ENCODE peak calls at places on chromosomes 5 and 9, in eight cellular contexts. D, T, O, B, S, C, G and M are unnamed samples.

GRCh38 chr9:110615526-110615925 is 36.0 kb upstream of the SVEP1 start:
- DNase-seq in T (no peak), B (no peak), G (peak; percentile 21), D (no peak), O (no peak), C (no peak), S (no peak), M (no peak)

GRCh38 chr5:17910318-17910717 is 276.1 kb downstream of the TAF11L14 start:
- DNase-seq in O (no peak), G (no peak), C (no peak), D (no peak), B (no peak), S (no peak), T (peak; percentile 72), M (no peak)

GRCh38 chr9:69746859-69747560 is 12.8 kb downstream of the PTAR1 start:
- DNase-seq in B (no peak), G (no peak), T (no peak), D (no peak), O (no peak), C (no peak), S (no peak), M (no peak)

GRCh38 chr9:36991516-36992134 is 42.4 kb downstream of the PAX5 start:
- DNase-seq in C (peak; percentile 18), T (peak; percentile 23), B (no peak), S (no peak), O (no peak), D (peak; percentile 24), G (peak; percentile 75), M (no peak)

GRCh38 chr5:620586-621180 is 8.5 kb downstream of the CEP72 start:
- DNase-seq in T (no peak), D (no peak), C (peak; percentile 47), B (no peak), O (no peak), S (peak; percentile 59), G (no peak), M (no peak)

GRCh38 chr9:121021294-121021693 is 28.8 kb downstream of the C5 start:
- DNase-seq in B (no peak), O (no peak), T (no peak), C (no peak), S (no peak), G (no peak), D (no peak), M (no peak)

GRCh38 chr9:88590558-88591146 is 55.7 kb downstream of the NXNL2 start:
- DNase-seq in B (no peak), D (no peak), C (no peak), G (peak; percentile 52), S (no peak), O (no peak), T (no peak), M (no peak)

GRCh38 chr5:126519637-126520592 is 75.1 kb downstream of the ALDH7A1 start:
- DNase-seq in D (peak; percentile 28), S (no peak), C (no peak), O (no peak), G (no peak), B (no peak), T (peak; percentile 37), M (no peak)

GRCh38 chr9:79300153-79300552 is 271.6 kb upstream of the TLE4 start:
- DNase-seq in D (no peak), B (no peak), O (no peak), C (no peak), G (no peak), T (no peak), S (no peak), M (no peak)

GRCh38 chr5:79773612-79774011 is 84.0 kb downstream of the CMYA5 start:
- DNase-seq in B (no peak), T (no peak), S (no peak), D (no peak), C (no peak), O (no peak), G (no peak), M (no peak)

GRCh38 chr5:134129411-134130238 is 15.1 kb downstream of the TCF7 start:
- DNase-seq in O (no peak), B (no peak), T (no peak), G (no peak), C (no peak), S (no peak), D (no peak), M (peak; percentile 43)

GRCh38 chr5:153081385-153081784 is 409.1 kb upstream of the GRIA1 start:
- DNase-seq in O (no peak), T (peak; percentile 68), D (no peak), B (no peak), S (no peak), G (no peak), C (no peak), M (no peak)

GRCh38 chr9:82168585-82168984 is 180.0 kb downstream of the SPATA31D1 start:
- DNase-seq in D (no peak), G (no peak), C (no peak), S (no peak), T (peak; percentile 91), B (no peak), O (no peak), M (no peak)

GRCh38 chr9:79127661-79128060 is 444.1 kb upstream of the TLE4 start:
- DNase-seq in G (no peak), T (no peak), S (no peak), D (no peak), B (no peak), O (no peak), C (no peak), M (no peak)

GRCh38 chr5:38692346-38692745 is 135.9 kb upstream of the LIFR start:
- DNase-seq in G (no peak), S (no peak), O (no peak), C (no peak), D (no peak), B (no peak), T (no peak), M (no peak)

GRCh38 chr5:64207978-64208377 is 42.3 kb downstream of the RNF180 start:
- DNase-seq in O (no peak), T (peak; percentile 11), B (no peak), C (no peak), D (no peak), S (no peak), G (no peak), M (no peak)

GRCh38 chr9:69097053-69097452 is 61.5 kb downstream of the FXN start:
- DNase-seq in T (peak; percentile 93), C (no peak), O (no peak), S (no peak), G (no peak), B (no peak), D (no peak), M (no peak)

DNA sequence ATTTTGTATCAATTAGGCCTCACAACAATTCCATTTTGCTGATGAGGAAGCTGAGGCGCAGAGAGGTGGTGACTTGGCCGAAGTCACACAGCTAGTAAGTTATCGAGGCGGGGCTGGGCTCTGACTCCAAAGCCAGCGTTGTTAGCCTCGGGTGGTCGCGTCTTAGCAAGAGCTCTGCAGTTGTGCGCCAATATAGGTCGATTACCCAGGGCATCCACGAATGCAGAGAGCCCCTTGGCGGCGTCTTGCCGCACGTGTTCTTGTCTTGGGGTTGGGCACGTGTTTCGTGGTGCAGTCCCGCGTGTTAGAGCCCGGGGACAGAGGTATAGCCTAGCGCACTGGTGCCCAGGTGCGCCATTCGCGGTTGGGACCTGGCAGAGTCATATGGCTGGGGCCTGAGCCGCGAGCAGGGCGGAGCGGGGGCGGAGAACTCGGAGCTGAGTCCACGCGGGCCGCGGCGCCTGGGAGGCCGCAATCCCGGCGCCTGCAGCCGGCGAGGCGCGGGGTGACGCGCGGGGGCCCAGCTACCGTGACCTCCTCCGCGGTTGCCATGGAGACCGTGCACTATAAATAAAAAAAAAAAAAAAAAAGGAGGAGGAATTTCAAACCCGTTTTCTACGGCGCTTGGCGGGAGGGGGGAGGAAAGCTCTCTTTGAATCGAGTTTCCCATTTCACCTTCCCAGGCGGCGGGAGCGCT is 62.4 kb downstream of the CXXC5 start:
- DNase-seq in B (peak; percentile 44), C (peak; percentile 73), O (peak; percentile 21), D (peak; percentile 47), T (peak; percentile 34), S (peak; percentile 90), G (peak; percentile 97), M (peak; percentile 79)
- H3K27ac ChIP-seq in B (peak overlapping the region; percentile 16), C (peak overlapping the region; percentile 65), O (no peak overlapping the region), D (no peak overlapping the region), T (no peak overlapping the region), S (no peak overlapping the region), G (peak overlapping the region; percentile 97), M (peak overlapping the region; percentile 76)

GRCh38 chr5:172868436-172868923 is 34.4 kb downstream of the ERGIC1 start:
- DNase-seq in O (no peak), C (no peak), S (no peak), D (no peak), T (peak; percentile 66), G (no peak), B (no peak), M (no peak)
- H3K27ac ChIP-seq in O (no peak overlapping the region), C (peak overlapping the region; percentile 87), S (peak overlapping the region; percentile 91), D (peak overlapping the region; percentile 59), T (peak overlapping the region; percentile 86), G (no peak overlapping the region), B (peak overlapping the region; percentile 95), M (no peak overlapping the region)

DNA sequence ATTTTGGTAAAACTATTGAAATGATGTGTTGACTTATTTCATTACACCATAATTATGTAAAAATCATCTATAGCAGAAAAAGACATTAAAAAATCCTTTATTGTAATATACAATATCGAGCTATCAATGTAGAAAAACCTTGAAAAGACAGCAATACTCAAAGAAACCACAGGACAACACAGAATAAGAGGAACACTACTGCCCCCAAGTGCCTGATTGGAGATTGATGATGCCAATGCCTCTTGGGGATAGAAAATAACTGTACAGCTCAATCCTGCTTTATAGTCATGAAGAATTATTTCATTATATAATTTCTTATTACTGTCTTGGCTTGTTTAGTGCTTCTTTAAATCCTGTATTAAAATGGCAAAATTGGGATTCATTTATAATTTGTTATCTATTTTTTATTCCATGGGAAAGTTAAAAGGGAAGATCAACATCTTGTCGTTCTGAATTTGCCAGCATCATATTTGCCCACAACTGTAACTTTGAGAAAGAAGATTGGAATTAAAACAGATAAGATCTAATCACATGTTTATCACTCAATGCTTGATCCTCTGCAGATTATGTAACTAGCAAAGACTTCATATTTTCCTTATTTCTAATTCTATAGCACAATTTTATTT is 337.5 kb downstream of the CDH9 start:
- DNase-seq in B (no peak), S (no peak), C (no peak), G (peak; percentile 60), O (no peak), T (peak; percentile 2), D (no peak), M (no peak)
- H3K27ac ChIP-seq in B (no peak overlapping the region), S (no peak overlapping the region), C (no peak overlapping the region), G (no peak overlapping the region), O (no peak overlapping the region), T (no peak overlapping the region), D (no peak overlapping the region), M (no peak overlapping the region)

DNA sequence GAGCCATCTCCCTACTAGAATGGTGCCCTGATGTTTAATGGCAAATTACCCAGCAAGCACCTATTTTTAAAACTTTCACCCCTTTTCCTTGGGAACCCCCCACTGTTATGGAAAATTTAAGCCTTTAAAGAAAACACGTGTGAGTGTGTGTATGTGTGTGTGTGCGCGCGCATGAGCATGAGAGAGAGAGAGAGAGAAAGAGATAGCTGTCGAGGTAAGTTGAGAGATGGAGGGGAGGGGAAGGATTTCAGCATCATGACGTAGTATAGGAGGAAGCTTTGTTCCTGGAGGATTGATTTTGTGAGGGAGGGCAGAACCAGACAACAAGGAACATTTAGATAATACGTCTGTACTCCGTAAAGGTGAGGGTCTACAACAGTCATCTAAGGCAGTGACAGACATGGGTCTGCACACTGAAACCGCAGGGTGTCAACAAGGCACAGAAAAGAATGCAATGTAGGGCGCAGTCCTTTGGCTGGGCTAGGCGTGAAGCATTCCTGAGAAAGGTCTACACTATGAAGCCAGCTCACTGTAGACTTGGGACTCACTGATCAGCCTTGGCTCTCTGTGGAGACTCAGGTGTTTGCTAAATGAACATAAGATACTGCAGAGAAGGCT is 227.7 kb downstream of the SMARCA2 start:
- DNase-seq in G (peak; percentile 60), S (no peak), C (no peak), B (no peak), D (peak; percentile 20), O (no peak), T (no peak), M (no peak)
- H3K27ac ChIP-seq in G (peak overlapping the region; percentile 67), S (no peak overlapping the region), C (no peak overlapping the region), B (peak overlapping the region; percentile 56), D (no peak overlapping the region), O (no peak overlapping the region), T (no peak overlapping the region), M (no peak overlapping the region)